ENCODE peak calls at places on chromosomes 1 and 21, in seven cellular contexts. B is HCT116, J is K562, T is GM12878, C is HepG2, W is SK-N-SH, H is H1. A is an unnamed sample.

GRCh38 chr1:182181167-182181572 is 119.7 kb upstream of the ZNF648 start:
- DNase-seq in B (peak; percentile 23), J (no peak), T (no peak), C (no peak), W (no peak), H (no peak), A (no peak)

GRCh38 chr1:86419277-86419903 is 4.6 kb upstream of the CLCA2 start:
- DNase-seq in B (no peak), J (peak; percentile 53), T (no peak), C (no peak), W (no peak), H (no peak), A (no peak)

GRCh38 chr1:64959973-64960372 is 6.4 kb downstream of the JAK1 start:
- DNase-seq in B (no peak), J (no peak), T (no peak), C (no peak), W (no peak), H (no peak), A (no peak)

GRCh38 chr1:221087919-221088318 is 208.7 kb downstream of the HLX start:
- DNase-seq in B (no peak), J (no peak), T (no peak), C (no peak), W (no peak), H (no peak), A (no peak)

GRCh38 chr1:205693421-205693991 is 13.2 kb upstream of the SLC45A3 start:
- DNase-seq in B (no peak), J (no peak), T (no peak), C (no peak), W (no peak), H (no peak), A (no peak)

GRCh38 chr1:109632671-109633346 is 13.2 kb downstream of the AMPD2 start:
- DNase-seq in B (no peak), J (no peak), T (no peak), C (no peak), W (peak; percentile 92), H (peak; percentile 35), A (no peak)

GRCh38 chr21:44433791-44434567 is 21.3 kb upstream of the LRRC3 start:
- DNase-seq in B (no peak), J (no peak), T (no peak), C (no peak), W (no peak), H (peak; percentile 33), A (no peak)

GRCh38 chr1:210222288-210223006 is 10.1 kb upstream of the SERTAD4 start:
- DNase-seq in B (no peak), J (no peak), T (no peak), C (no peak), W (no peak), H (no peak), A (no peak)

GRCh38 chr1:202376247-202376646 is 27.7 kb downstream of the PPP1R12B start:
- DNase-seq in B (no peak), J (no peak), T (no peak), C (no peak), W (no peak), H (no peak), A (no peak)
- TF ChIP-seq SIN3A in B (no peak), J (no peak), T (no peak), C (no peak), W (no peak), H (no peak), A (no peak)

GRCh38 chr21:18384771-18385170 is 18.8 kb downstream of the TMPRSS15 start:
- DNase-seq in B (no peak), J (peak; percentile 4), T (no peak), C (no peak), W (peak; percentile 17), H (no peak), A (no peak)
- TF ChIP-seq CTCF in B (no peak), J (no peak), T (no peak), C (no peak), W (peak; percentile 66), H (peak; percentile 10), A (peak; percentile 32)

GRCh38 chr1:6545276-6545934 is 8.9 kb downstream of the NOL9 start:
- DNase-seq in B (no peak), J (no peak), T (no peak), C (no peak), W (no peak), H (no peak), A (no peak)
- TF ChIP-seq SIN3A in B (no peak), J (no peak), T (no peak), C (no peak), W (no peak), H (no peak), A (no peak)

DNA sequence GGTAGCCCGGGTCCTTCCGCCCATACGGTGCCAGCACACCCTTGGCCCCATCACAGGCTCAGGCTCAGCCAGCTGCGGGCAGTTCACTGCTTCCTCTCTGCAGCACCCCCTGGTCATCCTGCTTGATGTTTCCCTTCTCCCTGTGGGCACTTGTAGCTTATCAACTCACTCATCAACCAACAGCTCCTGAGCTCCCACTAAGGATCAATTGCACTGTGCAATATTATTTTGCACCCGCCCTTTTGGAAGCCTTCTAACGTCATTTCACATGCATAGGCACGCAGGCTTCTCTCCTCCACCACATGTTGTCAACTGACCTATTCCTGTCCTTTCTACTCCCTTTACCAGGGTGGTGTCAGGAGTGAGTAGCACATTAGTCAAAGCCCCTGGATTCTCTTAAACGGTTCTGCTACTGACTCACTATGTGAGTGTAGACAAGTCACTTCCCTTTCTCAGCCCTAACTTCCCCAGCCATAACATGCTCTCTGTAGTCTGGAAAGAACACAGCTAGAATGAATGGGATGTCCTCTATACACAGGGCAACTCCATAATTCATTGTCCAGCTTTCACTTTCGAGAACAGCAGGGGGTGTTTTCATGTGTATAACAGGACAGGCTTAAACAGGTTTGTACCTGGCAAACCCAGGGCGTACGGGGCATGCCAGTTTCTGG is 47.1 kb upstream of the IRF2BP2 start:
- DNase-seq in B (peak; percentile 86), J (peak; percentile 45), T (no peak), C (peak; percentile 38), W (peak; percentile 39), H (no peak), A (peak; percentile 98)
- TF ChIP-seq CTCF in B (no peak), J (no peak), T (no peak), C (no peak), W (no peak), H (no peak), A (no peak)

GRCh38 chr1:8938232-8939117 is 7.2 kb upstream of the CA6 start:
- DNase-seq in B (no peak), J (no peak), T (no peak), C (no peak), W (no peak), H (no peak), A (no peak)
- TF ChIP-seq SIN3A in B (no peak), J (no peak), T (no peak), C (no peak), W (no peak), H (no peak), A (no peak)

GRCh38 chr1:154352581-154353459 is 27.5 kb downstream of the ATP8B2 start:
- DNase-seq in B (no peak), J (peak; percentile 70), T (no peak), C (no peak), W (peak; percentile 63), H (peak; percentile 76), A (no peak)
- TF ChIP-seq CTCF in B (no peak), J (peak; percentile 46), T (no peak), C (peak; percentile 33), W (no peak), H (no peak), A (no peak)

GRCh38 chr1:224736619-224737352 is 120.7 kb downstream of the CNIH3 start:
- DNase-seq in B (no peak), J (peak; percentile 22), T (peak; percentile 93), C (peak; percentile 10), W (no peak), H (no peak), A (no peak)
- TF ChIP-seq SIN3A in B (no peak), J (no peak), T (no peak), C (no peak), W (no peak), H (no peak), A (no peak)

DNA sequence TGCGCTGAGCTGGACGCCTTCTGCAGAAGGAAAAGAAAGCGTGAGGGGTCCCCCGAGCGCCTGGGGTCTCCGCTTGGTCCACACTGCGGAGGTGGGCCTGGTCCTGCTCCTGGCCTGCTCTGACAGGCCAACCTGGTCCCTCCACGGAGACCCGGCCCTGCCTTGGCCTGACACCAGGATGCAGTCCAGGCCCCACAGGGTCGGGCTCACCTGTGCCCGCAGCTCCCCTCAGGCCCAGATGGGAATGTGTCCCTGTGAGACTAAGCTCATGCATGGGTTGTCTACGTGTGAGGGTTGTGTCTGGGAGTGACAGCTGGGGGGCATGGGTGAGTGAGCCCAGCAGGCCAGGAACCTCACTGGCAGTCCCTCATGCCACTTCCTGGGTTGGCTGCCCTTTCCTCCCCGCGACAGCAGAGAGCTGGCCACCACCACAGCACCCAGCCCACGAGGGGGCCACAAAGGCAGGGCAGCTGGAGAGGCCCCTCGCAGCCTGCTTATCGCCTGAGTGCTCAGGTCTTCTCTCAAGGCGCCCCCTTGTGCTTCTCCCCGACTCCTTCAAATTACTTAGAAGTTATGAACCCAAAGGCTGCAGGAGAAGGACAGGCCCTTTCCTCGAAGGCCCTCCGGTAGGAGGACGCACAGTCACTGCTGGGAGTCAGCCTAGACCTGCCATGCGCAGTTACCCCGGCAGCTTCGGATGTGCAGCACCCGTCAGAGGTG is 41.1 kb downstream of the SLC45A1 start:
- DNase-seq in B (no peak), J (no peak), T (no peak), C (no peak), W (no peak), H (no peak), A (no peak)
- TF ChIP-seq CTCF in B (no peak), J (no peak), T (no peak), C (no peak), W (no peak), H (no peak), A (no peak)